ENCODE peak calls at places on chromosome 9, in four cellular contexts. J, X, M and S are unnamed samples.

GRCh38 chr9:91810286-91810905 is 139.6 kb downstream of the ROR2 start:
- DNase-seq in J (no peak), X (no peak), M (no peak), S (no peak)

GRCh38 chr9:17160327-17160726 is 25.5 kb downstream of the CNTLN start:
- DNase-seq in J (no peak), X (no peak), M (no peak), S (no peak)

GRCh38 chr9:90915693-90916092 is 114.1 kb downstream of the SYK start:
- DNase-seq in J (no peak), X (no peak), M (peak), S (no peak)

GRCh38 chr9:117413346-117414219 is 1.3 kb downstream of the ASTN2 start:
- DNase-seq in J (no peak), X (no peak), M (no peak), S (peak)

GRCh38 chr9:127739614-127740322 is 4.7 kb upstream of the TOR2A start:
- DNase-seq in J (no peak), X (peak), M (no peak), S (no peak)

GRCh38 chr9:78296208-78296892 is 575 bp upstream of the PSAT1 start:
- DNase-seq in J (peak), X (peak), M (peak), S (peak)

GRCh38 chr9:109733690-109734089 is 46.3 kb upstream of the PALM2AKAP2 start:
- DNase-seq in J (no peak), X (no peak), M (peak), S (no peak)

GRCh38 chr9:33151007-33151557 is 16.1 kb downstream of the B4GALT1 start:
- DNase-seq in J (no peak), X (peak), M (peak), S (no peak)

GRCh38 chr9:29691758-29692407 is 2118.6 kb upstream of the C9orf72 start:
- DNase-seq in J (no peak), X (no peak), M (peak), S (peak)

GRCh38 chr9:113520109-113520642 is 56.6 kb downstream of the RGS3 start:
- DNase-seq in J (no peak), X (no peak), M (no peak), S (no peak)